ENCODE peak calls at places on chromosomes 12 and 14, in nine cellular contexts. U is HTR-8/SVneo; M is GM10248; C is kidney glomerular epithelial cell; R is AG04449; F is SJSA1; D is stimulated activated CD4-positive, alpha-beta T cell treated with anti-CD3 and anti-CD28 coated beads, Interleukin-15, amount 100 ng/mL, for 1 hour; N is natural killer cell; O is HuH-7. K is an unnamed sample.

GRCh38 chr12:124294686-124295315 is at the start of gene RFLNA:
- DNase-seq in U (no peak), M (no peak), C (no peak), R (no peak), F (no peak), D (no peak), N (no peak), O (no peak), K (no peak)

GRCh38 chr12:30529489-30530269 is 166.0 kb downstream of the IPO8 start:
- DNase-seq in U (no peak), M (no peak), C (no peak), R (no peak), F (no peak), D (no peak), N (no peak), O (no peak), K (no peak)

GRCh38 chr14:49895480-49895879 is 2.6 kb downstream of the ARF6 start:
- DNase-seq in U (no peak), M (no peak), C (peak; percentile 51), R (no peak), F (peak; percentile 22), D (no peak), N (no peak), O (no peak), K (no peak)

GRCh38 chr14:34498684-34499412 is 36.8 kb upstream of the SPTSSA start:
- DNase-seq in U (peak; percentile 38), M (peak; percentile 26), C (no peak), R (no peak), F (no peak), D (no peak), N (no peak), O (no peak), K (no peak)

GRCh38 chr12:108637222-108637621 is 3.5 kb upstream of the SELPLG start:
- DNase-seq in U (no peak), M (no peak), C (no peak), R (no peak), F (peak; percentile 70), D (no peak), N (no peak), O (no peak), K (no peak)

GRCh38 chr12:63304844-63305243 is 153.8 kb upstream of the AVPR1A start:
- DNase-seq in U (no peak), M (no peak), C (no peak), R (no peak), F (no peak), D (no peak), N (no peak), O (no peak), K (no peak)

GRCh38 chr14:41699506-41699905 is 92.8 kb downstream of the LRFN5 start:
- DNase-seq in U (no peak), M (no peak), C (no peak), R (no peak), F (no peak), D (no peak), N (no peak), O (no peak), K (no peak)

GRCh38 chr12:113162102-113163029 is 12.8 kb downstream of the CFAP73 start:
- DNase-seq in U (no peak), M (no peak), C (no peak), R (no peak), F (no peak), D (no peak), N (no peak), O (no peak), K (no peak)

GRCh38 chr12:57104292-57104910 is 6.8 kb downstream of the STAT6 start:
- DNase-seq in U (no peak), M (peak; percentile 9), C (no peak), R (no peak), F (no peak), D (no peak), N (no peak), O (no peak), K (no peak)

GRCh38 chr14:101809671-101810514 is 48.4 kb downstream of the PPP2R5C start:
- DNase-seq in U (peak; percentile 92), M (peak; percentile 86), C (peak; percentile 96), R (peak; percentile 76), F (peak; percentile 94), D (no peak), N (peak; percentile 75), O (peak; percentile 65), K (peak; percentile 26)

GRCh38 chr14:73293782-73294781 is 56.8 kb downstream of the PAPLN start:
- DNase-seq in U (no peak), M (no peak), C (no peak), R (no peak), F (peak; percentile 19), D (no peak), N (no peak), O (no peak), K (no peak)

GRCh38 chr14:83909507-83909906 is 1620.4 kb upstream of the FLRT2 start:
- DNase-seq in U (no peak), M (no peak), C (no peak), R (no peak), F (no peak), D (no peak), N (no peak), O (no peak), K (no peak)

GRCh38 chr12:124578445-124578844 is 11.0 kb upstream of the NCOR2 start:
- DNase-seq in U (no peak), M (no peak), C (no peak), R (no peak), F (no peak), D (no peak), N (no peak), O (no peak), K (no peak)

GRCh38 chr14:23078692-23079116 is 16.2 kb downstream of the ACIN1 start:
- DNase-seq in U (peak; percentile 41), M (no peak), C (no peak), R (peak; percentile 87), F (peak; percentile 65), D (no peak), N (no peak), O (no peak), K (no peak)

GRCh38 chr14:21066882-21067502 is 3.1 kb upstream of the ARHGEF40 start:
- DNase-seq in U (no peak), M (no peak), C (no peak), R (no peak), F (no peak), D (no peak), N (no peak), O (peak; percentile 57), K (no peak)

GRCh38 chr14:99260116-99260515 is 11.9 kb downstream of the BCL11B start:
- DNase-seq in U (no peak), M (no peak), C (no peak), R (no peak), F (no peak), D (no peak), N (no peak), O (no peak), K (no peak)

GRCh38 chr12:108147279-108147678 is 18.2 kb downstream of the WSCD2 start:
- DNase-seq in U (no peak), M (no peak), C (no peak), R (no peak), F (no peak), D (no peak), N (no peak), O (no peak), K (no peak)

GRCh38 chr12:124727922-124728321 is 135.7 kb downstream of the SCARB1 start:
- DNase-seq in U (no peak), M (no peak), C (no peak), R (no peak), F (no peak), D (no peak), N (no peak), O (no peak), K (no peak)

GRCh38 chr12:30696486-30696885 is 817 bp upstream of the IPO8 start:
- DNase-seq in U (no peak), M (no peak), C (no peak), R (no peak), F (no peak), D (no peak), N (no peak), O (no peak), K (no peak)

GRCh38 chr14:69741055-69741454 is 25.9 kb upstream of the SRSF5 start:
- DNase-seq in U (no peak), M (no peak), C (no peak), R (no peak), F (no peak), D (no peak), N (no peak), O (no peak), K (no peak)

GRCh38 chr14:36901846-36902245 is 240.2 kb downstream of the PAX9 start:
- DNase-seq in U (no peak), M (no peak), C (no peak), R (no peak), F (no peak), D (no peak), N (no peak), O (no peak), K (no peak)

GRCh38 chr12:29768372-29768771 is 15.4 kb downstream of the TMTC1 start:
- DNase-seq in U (no peak), M (no peak), C (no peak), R (no peak), F (no peak), D (no peak), N (no peak), O (no peak), K (no peak)

GRCh38 chr12:116534341-116535121 is 24.6 kb upstream of the MAP1LC3B2 start:
- DNase-seq in U (peak; percentile 47), M (no peak), C (no peak), R (no peak), F (no peak), D (no peak), N (no peak), O (no peak), K (no peak)